ENCODE peak calls at places on chromosome 6, in four cellular contexts. One of them, this sample, is unnamed.
A peak's percentile ranks its signal among the peaks of the same experiment; 100 is the strongest.

GRCh38 chr6:157832250-157832967 is 9.4 kb downstream of the SNX9 start:
- DNase-seq in iris pigment epithelial cell: peak; percentile 70
- DNase-seq in psoas muscle: no peak
- DNase-seq in activated CD4-positive, alpha-beta T cell treated with anti-CD3 and anti-CD28 coated beads, Interleukin-2, amount 10 ng/mL, durations not matched to agents 7 days and 5 days: no peak
- DNase-seq in this sample: peak; percentile 82

GRCh38 chr6:56866917-56867522 is 87.9 kb upstream of the BEND6 start:
- DNase-seq in psoas muscle: no peak
- DNase-seq in activated CD4-positive, alpha-beta T cell treated with anti-CD3 and anti-CD28 coated beads, Interleukin-2, amount 10 ng/mL, durations not matched to agents 7 days and 5 days: no peak
- DNase-seq in iris pigment epithelial cell: peak; percentile 69
- DNase-seq in this sample: peak; percentile 74

GRCh38 chr6:5422321-5422915 is 161.1 kb downstream of the FARS2 start:
- DNase-seq in psoas muscle: no peak
- DNase-seq in iris pigment epithelial cell: peak; percentile 65
- DNase-seq in activated CD4-positive, alpha-beta T cell treated with anti-CD3 and anti-CD28 coated beads, Interleukin-2, amount 10 ng/mL, durations not matched to agents 7 days and 5 days: peak; percentile 35
- DNase-seq in this sample: peak; percentile 55

GRCh38 chr6:170459451-170459850 is 93.7 kb downstream of the PSMB1 start:
- DNase-seq in iris pigment epithelial cell: peak; percentile 55
- DNase-seq in psoas muscle: peak; percentile 57
- DNase-seq in activated CD4-positive, alpha-beta T cell treated with anti-CD3 and anti-CD28 coated beads, Interleukin-2, amount 10 ng/mL, durations not matched to agents 7 days and 5 days: peak; percentile 11
- DNase-seq in this sample: peak; percentile 67

GRCh38 chr6:109446072-109446471 is 5.5 kb downstream of the SMPD2 start:
- DNase-seq in iris pigment epithelial cell: no peak
- DNase-seq in activated CD4-positive, alpha-beta T cell treated with anti-CD3 and anti-CD28 coated beads, Interleukin-2, amount 10 ng/mL, durations not matched to agents 7 days and 5 days: no peak
- DNase-seq in psoas muscle: no peak
- DNase-seq in this sample: no peak

GRCh38 chr6:37624606-37625574 is 72.8 kb downstream of the MDGA1 start:
- DNase-seq in iris pigment epithelial cell: peak; percentile 21
- DNase-seq in activated CD4-positive, alpha-beta T cell treated with anti-CD3 and anti-CD28 coated beads, Interleukin-2, amount 10 ng/mL, durations not matched to agents 7 days and 5 days: no peak
- DNase-seq in psoas muscle: peak; percentile 15
- DNase-seq in this sample: peak; percentile 62

GRCh38 chr6:41986339-41986738 is 44.7 kb upstream of the CCND3 start:
- DNase-seq in psoas muscle: no peak
- DNase-seq in iris pigment epithelial cell: no peak
- DNase-seq in activated CD4-positive, alpha-beta T cell treated with anti-CD3 and anti-CD28 coated beads, Interleukin-2, amount 10 ng/mL, durations not matched to agents 7 days and 5 days: no peak
- DNase-seq in this sample: no peak

GRCh38 chr6:34234667-34235604 is 1.7 kb upstream of the HMGA1 start:
- DNase-seq in activated CD4-positive, alpha-beta T cell treated with anti-CD3 and anti-CD28 coated beads, Interleukin-2, amount 10 ng/mL, durations not matched to agents 7 days and 5 days: peak; percentile 38
- DNase-seq in iris pigment epithelial cell: no peak
- DNase-seq in psoas muscle: peak; percentile 64
- DNase-seq in this sample: no peak

GRCh38 chr6:136294621-136295020 is 5.0 kb upstream of the BCLAF1 start:
- DNase-seq in activated CD4-positive, alpha-beta T cell treated with anti-CD3 and anti-CD28 coated beads, Interleukin-2, amount 10 ng/mL, durations not matched to agents 7 days and 5 days: no peak
- DNase-seq in psoas muscle: no peak
- DNase-seq in iris pigment epithelial cell: no peak
- DNase-seq in this sample: no peak

GRCh38 chr6:3190779-3191178 is 33.4 kb upstream of the TUBB2A start:
- DNase-seq in activated CD4-positive, alpha-beta T cell treated with anti-CD3 and anti-CD28 coated beads, Interleukin-2, amount 10 ng/mL, durations not matched to agents 7 days and 5 days: no peak
- DNase-seq in psoas muscle: no peak
- DNase-seq in iris pigment epithelial cell: no peak
- DNase-seq in this sample: no peak

GRCh38 chr6:34067814-34068213 is 78.1 kb downstream of the GRM4 start:
- DNase-seq in iris pigment epithelial cell: no peak
- DNase-seq in psoas muscle: no peak
- DNase-seq in activated CD4-positive, alpha-beta T cell treated with anti-CD3 and anti-CD28 coated beads, Interleukin-2, amount 10 ng/mL, durations not matched to agents 7 days and 5 days: no peak
- DNase-seq in this sample: no peak

GRCh38 chr6:41161380-41161779 is 1.5 kb downstream of the TREM2 start:
- DNase-seq in iris pigment epithelial cell: no peak
- DNase-seq in activated CD4-positive, alpha-beta T cell treated with anti-CD3 and anti-CD28 coated beads, Interleukin-2, amount 10 ng/mL, durations not matched to agents 7 days and 5 days: no peak
- DNase-seq in psoas muscle: no peak
- DNase-seq in this sample: no peak

GRCh38 chr6:158941246-158941645 is 58.8 kb downstream of the RSPH3 start:
- DNase-seq in iris pigment epithelial cell: no peak
- DNase-seq in psoas muscle: no peak
- DNase-seq in activated CD4-positive, alpha-beta T cell treated with anti-CD3 and anti-CD28 coated beads, Interleukin-2, amount 10 ng/mL, durations not matched to agents 7 days and 5 days: no peak
- DNase-seq in this sample: no peak